ENCODE peak calls at places on chromosome 1, in nine cellular contexts. One of them, this sample, is unnamed.

GRCh38 chr1:157181790-157182189 is 43.6 kb upstream of the ETV3 start:
- DNase-seq in globus pallidus: no peak
- DNase-seq in activated CD8-positive, alpha-beta memory T cell treated with anti-CD3 and anti-CD28 coated beads, Interleukin-2, amount 50 U/mL, for 48 hours: no peak
- DNase-seq in effector CD4-positive, alpha-beta T cell: no peak
- DNase-seq in activated gamma-delta T cell treated with Interleukin-2 at 50 U/mL for 16 hours: no peak
- DNase-seq in hepatic stellate cell: no peak
- DNase-seq in AG08396: no peak
- DNase-seq in NT2/D1: no peak
- DNase-seq in kidney glomerular epithelial cell: no peak
- DNase-seq in this sample: no peak

GRCh38 chr1:92833840-92834239 is 2.0 kb downstream of the RPL5 start:
- DNase-seq in globus pallidus: no peak
- DNase-seq in activated CD8-positive, alpha-beta memory T cell treated with anti-CD3 and anti-CD28 coated beads, Interleukin-2, amount 50 U/mL, for 48 hours: no peak
- DNase-seq in effector CD4-positive, alpha-beta T cell: no peak
- DNase-seq in activated gamma-delta T cell treated with Interleukin-2 at 50 U/mL for 16 hours: no peak
- DNase-seq in hepatic stellate cell: no peak
- DNase-seq in AG08396: no peak
- DNase-seq in NT2/D1: no peak
- DNase-seq in kidney glomerular epithelial cell: no peak
- DNase-seq in this sample: no peak

GRCh38 chr1:20405893-20406604 is 80.0 kb downstream of the CAMK2N1 start:
- DNase-seq in globus pallidus: no peak
- DNase-seq in activated CD8-positive, alpha-beta memory T cell treated with anti-CD3 and anti-CD28 coated beads, Interleukin-2, amount 50 U/mL, for 48 hours: no peak
- DNase-seq in effector CD4-positive, alpha-beta T cell: no peak
- DNase-seq in activated gamma-delta T cell treated with Interleukin-2 at 50 U/mL for 16 hours: no peak
- DNase-seq in hepatic stellate cell: peak; percentile 42
- DNase-seq in AG08396: no peak
- DNase-seq in NT2/D1: no peak
- DNase-seq in kidney glomerular epithelial cell: no peak
- DNase-seq in this sample: peak; percentile 55

GRCh38 chr1:35505911-35506798 is 51.0 kb downstream of the KIAA0319L start:
- DNase-seq in globus pallidus: no peak
- DNase-seq in activated CD8-positive, alpha-beta memory T cell treated with anti-CD3 and anti-CD28 coated beads, Interleukin-2, amount 50 U/mL, for 48 hours: peak; percentile 55
- DNase-seq in effector CD4-positive, alpha-beta T cell: peak; percentile 21
- DNase-seq in activated gamma-delta T cell treated with Interleukin-2 at 50 U/mL for 16 hours: peak; percentile 49
- DNase-seq in hepatic stellate cell: peak; percentile 72
- DNase-seq in AG08396: peak; percentile 27
- DNase-seq in NT2/D1: no peak
- DNase-seq in kidney glomerular epithelial cell: peak; percentile 95
- DNase-seq in this sample: peak; percentile 32

GRCh38 chr1:150281221-150281757 is 1.1 kb upstream of the CIART start:
- DNase-seq in globus pallidus: peak; percentile 85
- DNase-seq in activated CD8-positive, alpha-beta memory T cell treated with anti-CD3 and anti-CD28 coated beads, Interleukin-2, amount 50 U/mL, for 48 hours: peak; percentile 67
- DNase-seq in effector CD4-positive, alpha-beta T cell: peak; percentile 38
- DNase-seq in activated gamma-delta T cell treated with Interleukin-2 at 50 U/mL for 16 hours: peak; percentile 58
- DNase-seq in hepatic stellate cell: no peak
- DNase-seq in AG08396: peak; percentile 34
- DNase-seq in NT2/D1: peak; percentile 69
- DNase-seq in kidney glomerular epithelial cell: peak; percentile 34
- DNase-seq in this sample: peak; percentile 88

GRCh38 chr1:39178541-39179431 is 25.7 kb upstream of the MACF1 start:
- DNase-seq in globus pallidus: no peak
- DNase-seq in activated CD8-positive, alpha-beta memory T cell treated with anti-CD3 and anti-CD28 coated beads, Interleukin-2, amount 50 U/mL, for 48 hours: no peak
- DNase-seq in effector CD4-positive, alpha-beta T cell: no peak
- DNase-seq in activated gamma-delta T cell treated with Interleukin-2 at 50 U/mL for 16 hours: no peak
- DNase-seq in hepatic stellate cell: peak; percentile 46
- DNase-seq in AG08396: peak; percentile 52
- DNase-seq in NT2/D1: no peak
- DNase-seq in kidney glomerular epithelial cell: peak; percentile 97
- DNase-seq in this sample: peak; percentile 65

GRCh38 chr1:36464605-36465393 is 615 bp upstream of the MRPS15 start:
- DNase-seq in globus pallidus: no peak
- DNase-seq in activated CD8-positive, alpha-beta memory T cell treated with anti-CD3 and anti-CD28 coated beads, Interleukin-2, amount 50 U/mL, for 48 hours: no peak
- DNase-seq in effector CD4-positive, alpha-beta T cell: no peak
- DNase-seq in activated gamma-delta T cell treated with Interleukin-2 at 50 U/mL for 16 hours: peak; percentile 10
- DNase-seq in hepatic stellate cell: no peak
- DNase-seq in AG08396: peak; percentile 31
- DNase-seq in NT2/D1: no peak
- DNase-seq in kidney glomerular epithelial cell: no peak
- DNase-seq in this sample: peak; percentile 84

GRCh38 chr1:192878249-192878648 is 69.4 kb downstream of the RGS2 start:
- DNase-seq in globus pallidus: no peak
- DNase-seq in activated CD8-positive, alpha-beta memory T cell treated with anti-CD3 and anti-CD28 coated beads, Interleukin-2, amount 50 U/mL, for 48 hours: no peak
- DNase-seq in effector CD4-positive, alpha-beta T cell: no peak
- DNase-seq in activated gamma-delta T cell treated with Interleukin-2 at 50 U/mL for 16 hours: no peak
- DNase-seq in hepatic stellate cell: no peak
- DNase-seq in AG08396: no peak
- DNase-seq in NT2/D1: no peak
- DNase-seq in kidney glomerular epithelial cell: no peak
- DNase-seq in this sample: no peak

GRCh38 chr1:230081751-230082150 is 14.7 kb downstream of the GALNT2 start:
- DNase-seq in globus pallidus: no peak
- DNase-seq in activated CD8-positive, alpha-beta memory T cell treated with anti-CD3 and anti-CD28 coated beads, Interleukin-2, amount 50 U/mL, for 48 hours: no peak
- DNase-seq in effector CD4-positive, alpha-beta T cell: no peak
- DNase-seq in activated gamma-delta T cell treated with Interleukin-2 at 50 U/mL for 16 hours: no peak
- DNase-seq in hepatic stellate cell: no peak
- DNase-seq in AG08396: no peak
- DNase-seq in NT2/D1: no peak
- DNase-seq in kidney glomerular epithelial cell: no peak
- DNase-seq in this sample: no peak

GRCh38 chr1:2233997-2234761 is 6.1 kb downstream of the SKI start:
- DNase-seq in globus pallidus: peak; percentile 78
- DNase-seq in activated CD8-positive, alpha-beta memory T cell treated with anti-CD3 and anti-CD28 coated beads, Interleukin-2, amount 50 U/mL, for 48 hours: peak; percentile 76
- DNase-seq in effector CD4-positive, alpha-beta T cell: peak; percentile 76
- DNase-seq in activated gamma-delta T cell treated with Interleukin-2 at 50 U/mL for 16 hours: peak; percentile 85
- DNase-seq in hepatic stellate cell: peak; percentile 90
- DNase-seq in AG08396: peak; percentile 91
- DNase-seq in NT2/D1: no peak
- DNase-seq in kidney glomerular epithelial cell: no peak
- DNase-seq in this sample: no peak

GRCh38 chr1:182909578-182909977 is 43.4 kb downstream of the SHCBP1L start:
- DNase-seq in globus pallidus: no peak
- DNase-seq in activated CD8-positive, alpha-beta memory T cell treated with anti-CD3 and anti-CD28 coated beads, Interleukin-2, amount 50 U/mL, for 48 hours: no peak
- DNase-seq in effector CD4-positive, alpha-beta T cell: no peak
- DNase-seq in activated gamma-delta T cell treated with Interleukin-2 at 50 U/mL for 16 hours: no peak
- DNase-seq in hepatic stellate cell: no peak
- DNase-seq in AG08396: no peak
- DNase-seq in NT2/D1: no peak
- DNase-seq in kidney glomerular epithelial cell: no peak
- DNase-seq in this sample: no peak

GRCh38 chr1:116914667-116915066 is 5.0 kb downstream of the PTGFRN start:
- DNase-seq in globus pallidus: no peak
- DNase-seq in activated CD8-positive, alpha-beta memory T cell treated with anti-CD3 and anti-CD28 coated beads, Interleukin-2, amount 50 U/mL, for 48 hours: no peak
- DNase-seq in effector CD4-positive, alpha-beta T cell: no peak
- DNase-seq in activated gamma-delta T cell treated with Interleukin-2 at 50 U/mL for 16 hours: no peak
- DNase-seq in hepatic stellate cell: no peak
- DNase-seq in AG08396: no peak
- DNase-seq in NT2/D1: no peak
- DNase-seq in kidney glomerular epithelial cell: no peak
- DNase-seq in this sample: no peak

GRCh38 chr1:1664941-1665814 is 6.4 kb upstream of the CDK11B start:
- DNase-seq in globus pallidus: no peak
- DNase-seq in activated CD8-positive, alpha-beta memory T cell treated with anti-CD3 and anti-CD28 coated beads, Interleukin-2, amount 50 U/mL, for 48 hours: no peak
- DNase-seq in effector CD4-positive, alpha-beta T cell: no peak
- DNase-seq in activated gamma-delta T cell treated with Interleukin-2 at 50 U/mL for 16 hours: no peak
- DNase-seq in hepatic stellate cell: no peak
- DNase-seq in AG08396: no peak
- DNase-seq in NT2/D1: no peak
- DNase-seq in kidney glomerular epithelial cell: no peak
- DNase-seq in this sample: no peak

GRCh38 chr1:33343539-33343938 is 22.6 kb upstream of the A3GALT2 start:
- DNase-seq in globus pallidus: no peak
- DNase-seq in activated CD8-positive, alpha-beta memory T cell treated with anti-CD3 and anti-CD28 coated beads, Interleukin-2, amount 50 U/mL, for 48 hours: no peak
- DNase-seq in effector CD4-positive, alpha-beta T cell: no peak
- DNase-seq in activated gamma-delta T cell treated with Interleukin-2 at 50 U/mL for 16 hours: no peak
- DNase-seq in hepatic stellate cell: no peak
- DNase-seq in AG08396: no peak
- DNase-seq in NT2/D1: no peak
- DNase-seq in kidney glomerular epithelial cell: no peak
- DNase-seq in this sample: no peak

GRCh38 chr1:44113095-44113609 is 5.5 kb upstream of the KLF17 start:
- DNase-seq in globus pallidus: no peak
- DNase-seq in activated CD8-positive, alpha-beta memory T cell treated with anti-CD3 and anti-CD28 coated beads, Interleukin-2, amount 50 U/mL, for 48 hours: no peak
- DNase-seq in effector CD4-positive, alpha-beta T cell: no peak
- DNase-seq in activated gamma-delta T cell treated with Interleukin-2 at 50 U/mL for 16 hours: no peak
- DNase-seq in hepatic stellate cell: no peak
- DNase-seq in AG08396: no peak
- DNase-seq in NT2/D1: no peak
- DNase-seq in kidney glomerular epithelial cell: no peak
- DNase-seq in this sample: no peak

GRCh38 chr1:1628656-1629429 is 3.1 kb upstream of the MMP23B start:
- DNase-seq in globus pallidus: no peak
- DNase-seq in activated CD8-positive, alpha-beta memory T cell treated with anti-CD3 and anti-CD28 coated beads, Interleukin-2, amount 50 U/mL, for 48 hours: peak; percentile 77
- DNase-seq in effector CD4-positive, alpha-beta T cell: no peak
- DNase-seq in activated gamma-delta T cell treated with Interleukin-2 at 50 U/mL for 16 hours: peak; percentile 39
- DNase-seq in hepatic stellate cell: no peak
- DNase-seq in AG08396: no peak
- DNase-seq in NT2/D1: no peak
- DNase-seq in kidney glomerular epithelial cell: no peak
- DNase-seq in this sample: peak; percentile 56

GRCh38 chr1:89589515-89589914 is 43.4 kb upstream of the LRRC8C start:
- DNase-seq in globus pallidus: no peak
- DNase-seq in activated CD8-positive, alpha-beta memory T cell treated with anti-CD3 and anti-CD28 coated beads, Interleukin-2, amount 50 U/mL, for 48 hours: no peak
- DNase-seq in effector CD4-positive, alpha-beta T cell: no peak
- DNase-seq in activated gamma-delta T cell treated with Interleukin-2 at 50 U/mL for 16 hours: no peak
- DNase-seq in hepatic stellate cell: no peak
- DNase-seq in AG08396: no peak
- DNase-seq in NT2/D1: no peak
- DNase-seq in kidney glomerular epithelial cell: no peak
- DNase-seq in this sample: no peak

GRCh38 chr1:37794372-37795339 is 1.0 kb downstream of the MANEAL start:
- DNase-seq in globus pallidus: no peak
- DNase-seq in activated CD8-positive, alpha-beta memory T cell treated with anti-CD3 and anti-CD28 coated beads, Interleukin-2, amount 50 U/mL, for 48 hours: no peak
- DNase-seq in effector CD4-positive, alpha-beta T cell: no peak
- DNase-seq in activated gamma-delta T cell treated with Interleukin-2 at 50 U/mL for 16 hours: no peak
- DNase-seq in hepatic stellate cell: no peak
- DNase-seq in AG08396: no peak
- DNase-seq in NT2/D1: no peak
- DNase-seq in kidney glomerular epithelial cell: no peak
- DNase-seq in this sample: peak; percentile 3

GRCh38 chr1:1281533-1282321 is 1.5 kb downstream of the SCNN1D start:
- DNase-seq in globus pallidus: no peak
- DNase-seq in activated CD8-positive, alpha-beta memory T cell treated with anti-CD3 and anti-CD28 coated beads, Interleukin-2, amount 50 U/mL, for 48 hours: no peak
- DNase-seq in effector CD4-positive, alpha-beta T cell: no peak
- DNase-seq in activated gamma-delta T cell treated with Interleukin-2 at 50 U/mL for 16 hours: no peak
- DNase-seq in hepatic stellate cell: peak; percentile 88
- DNase-seq in AG08396: peak; percentile 87
- DNase-seq in NT2/D1: no peak
- DNase-seq in kidney glomerular epithelial cell: peak; percentile 32
- DNase-seq in this sample: no peak

GRCh38 chr1:224734261-224734935 is 118.3 kb downstream of the CNIH3 start:
- DNase-seq in globus pallidus: no peak
- DNase-seq in activated CD8-positive, alpha-beta memory T cell treated with anti-CD3 and anti-CD28 coated beads, Interleukin-2, amount 50 U/mL, for 48 hours: no peak
- DNase-seq in effector CD4-positive, alpha-beta T cell: no peak
- DNase-seq in activated gamma-delta T cell treated with Interleukin-2 at 50 U/mL for 16 hours: no peak
- DNase-seq in hepatic stellate cell: no peak
- DNase-seq in AG08396: no peak
- DNase-seq in NT2/D1: peak; percentile 46
- DNase-seq in kidney glomerular epithelial cell: no peak
- DNase-seq in this sample: peak; percentile 62

GRCh38 chr1:147673816-147674215 is 3.5 kb upstream of the ACP6 start:
- DNase-seq in globus pallidus: no peak
- DNase-seq in activated CD8-positive, alpha-beta memory T cell treated with anti-CD3 and anti-CD28 coated beads, Interleukin-2, amount 50 U/mL, for 48 hours: no peak
- DNase-seq in effector CD4-positive, alpha-beta T cell: no peak
- DNase-seq in activated gamma-delta T cell treated with Interleukin-2 at 50 U/mL for 16 hours: no peak
- DNase-seq in hepatic stellate cell: no peak
- DNase-seq in AG08396: no peak
- DNase-seq in NT2/D1: no peak
- DNase-seq in kidney glomerular epithelial cell: no peak
- DNase-seq in this sample: no peak

GRCh38 chr1:197140123-197140522 is 6.3 kb downstream of the ASPM start:
- DNase-seq in globus pallidus: no peak
- DNase-seq in activated CD8-positive, alpha-beta memory T cell treated with anti-CD3 and anti-CD28 coated beads, Interleukin-2, amount 50 U/mL, for 48 hours: no peak
- DNase-seq in effector CD4-positive, alpha-beta T cell: no peak
- DNase-seq in activated gamma-delta T cell treated with Interleukin-2 at 50 U/mL for 16 hours: no peak
- DNase-seq in hepatic stellate cell: no peak
- DNase-seq in AG08396: no peak
- DNase-seq in NT2/D1: no peak
- DNase-seq in kidney glomerular epithelial cell: no peak
- DNase-seq in this sample: no peak

GRCh38 chr1:65762081-65762862 is 30.4 kb upstream of the PDE4B start:
- DNase-seq in globus pallidus: no peak
- DNase-seq in activated CD8-positive, alpha-beta memory T cell treated with anti-CD3 and anti-CD28 coated beads, Interleukin-2, amount 50 U/mL, for 48 hours: no peak
- DNase-seq in effector CD4-positive, alpha-beta T cell: no peak
- DNase-seq in activated gamma-delta T cell treated with Interleukin-2 at 50 U/mL for 16 hours: no peak
- DNase-seq in hepatic stellate cell: no peak
- DNase-seq in AG08396: no peak
- DNase-seq in NT2/D1: no peak
- DNase-seq in kidney glomerular epithelial cell: no peak
- DNase-seq in this sample: peak; percentile 32

GRCh38 chr1:36380003-36380631 is 5.6 kb downstream of the STK40 start:
- DNase-seq in globus pallidus: no peak
- DNase-seq in activated CD8-positive, alpha-beta memory T cell treated with anti-CD3 and anti-CD28 coated beads, Interleukin-2, amount 50 U/mL, for 48 hours: no peak
- DNase-seq in effector CD4-positive, alpha-beta T cell: no peak
- DNase-seq in activated gamma-delta T cell treated with Interleukin-2 at 50 U/mL for 16 hours: no peak
- DNase-seq in hepatic stellate cell: no peak
- DNase-seq in AG08396: no peak
- DNase-seq in NT2/D1: no peak
- DNase-seq in kidney glomerular epithelial cell: no peak
- DNase-seq in this sample: no peak

GRCh38 chr1:169109561-169110134 is 3.2 kb downstream of the ATP1B1 start:
- DNase-seq in globus pallidus: peak; percentile 83
- DNase-seq in activated CD8-positive, alpha-beta memory T cell treated with anti-CD3 and anti-CD28 coated beads, Interleukin-2, amount 50 U/mL, for 48 hours: no peak
- DNase-seq in effector CD4-positive, alpha-beta T cell: no peak
- DNase-seq in activated gamma-delta T cell treated with Interleukin-2 at 50 U/mL for 16 hours: no peak
- DNase-seq in hepatic stellate cell: peak; percentile 75
- DNase-seq in AG08396: peak; percentile 64
- DNase-seq in NT2/D1: no peak
- DNase-seq in kidney glomerular epithelial cell: peak; percentile 87
- DNase-seq in this sample: peak; percentile 87

GRCh38 chr1:168085401-168085872 is 51.3 kb downstream of the GPR161 start:
- DNase-seq in globus pallidus: peak; percentile 52
- DNase-seq in activated CD8-positive, alpha-beta memory T cell treated with anti-CD3 and anti-CD28 coated beads, Interleukin-2, amount 50 U/mL, for 48 hours: no peak
- DNase-seq in effector CD4-positive, alpha-beta T cell: no peak
- DNase-seq in activated gamma-delta T cell treated with Interleukin-2 at 50 U/mL for 16 hours: no peak
- DNase-seq in hepatic stellate cell: no peak
- DNase-seq in AG08396: no peak
- DNase-seq in NT2/D1: no peak
- DNase-seq in kidney glomerular epithelial cell: no peak
- DNase-seq in this sample: no peak

GRCh38 chr1:186722711-186723309 is 42.6 kb upstream of the PTGS2 start:
- DNase-seq in globus pallidus: no peak
- DNase-seq in activated CD8-positive, alpha-beta memory T cell treated with anti-CD3 and anti-CD28 coated beads, Interleukin-2, amount 50 U/mL, for 48 hours: no peak
- DNase-seq in effector CD4-positive, alpha-beta T cell: no peak
- DNase-seq in activated gamma-delta T cell treated with Interleukin-2 at 50 U/mL for 16 hours: no peak
- DNase-seq in hepatic stellate cell: peak; percentile 14
- DNase-seq in AG08396: peak; percentile 17
- DNase-seq in NT2/D1: peak; percentile 69
- DNase-seq in kidney glomerular epithelial cell: peak; percentile 28
- DNase-seq in this sample: peak; percentile 27

GRCh38 chr1:211829343-211830054 is 1.1 kb downstream of the LPGAT1 start:
- DNase-seq in globus pallidus: peak; percentile 73
- DNase-seq in activated CD8-positive, alpha-beta memory T cell treated with anti-CD3 and anti-CD28 coated beads, Interleukin-2, amount 50 U/mL, for 48 hours: no peak
- DNase-seq in effector CD4-positive, alpha-beta T cell: no peak
- DNase-seq in activated gamma-delta T cell treated with Interleukin-2 at 50 U/mL for 16 hours: no peak
- DNase-seq in hepatic stellate cell: peak; percentile 28
- DNase-seq in AG08396: peak; percentile 47
- DNase-seq in NT2/D1: peak; percentile 44
- DNase-seq in kidney glomerular epithelial cell: peak; percentile 41
- DNase-seq in this sample: peak; percentile 77

GRCh38 chr1:43270421-43271095 is 775 bp downstream of the TMEM125 start:
- DNase-seq in globus pallidus: no peak
- DNase-seq in activated CD8-positive, alpha-beta memory T cell treated with anti-CD3 and anti-CD28 coated beads, Interleukin-2, amount 50 U/mL, for 48 hours: peak; percentile 49
- DNase-seq in effector CD4-positive, alpha-beta T cell: no peak
- DNase-seq in activated gamma-delta T cell treated with Interleukin-2 at 50 U/mL for 16 hours: no peak
- DNase-seq in hepatic stellate cell: no peak
- DNase-seq in AG08396: peak; percentile 31
- DNase-seq in NT2/D1: no peak
- DNase-seq in kidney glomerular epithelial cell: no peak
- DNase-seq in this sample: peak; percentile 81

GRCh38 chr1:18943914-18944572 is 12.4 kb downstream of the IFFO2 start:
- DNase-seq in globus pallidus: no peak
- DNase-seq in activated CD8-positive, alpha-beta memory T cell treated with anti-CD3 and anti-CD28 coated beads, Interleukin-2, amount 50 U/mL, for 48 hours: no peak
- DNase-seq in effector CD4-positive, alpha-beta T cell: no peak
- DNase-seq in activated gamma-delta T cell treated with Interleukin-2 at 50 U/mL for 16 hours: no peak
- DNase-seq in hepatic stellate cell: no peak
- DNase-seq in AG08396: no peak
- DNase-seq in NT2/D1: no peak
- DNase-seq in kidney glomerular epithelial cell: no peak
- DNase-seq in this sample: no peak

GRCh38 chr1:100358210-100358609 is 5.9 kb downstream of the CDC14A start:
- DNase-seq in globus pallidus: no peak
- DNase-seq in activated CD8-positive, alpha-beta memory T cell treated with anti-CD3 and anti-CD28 coated beads, Interleukin-2, amount 50 U/mL, for 48 hours: no peak
- DNase-seq in effector CD4-positive, alpha-beta T cell: no peak
- DNase-seq in activated gamma-delta T cell treated with Interleukin-2 at 50 U/mL for 16 hours: no peak
- DNase-seq in hepatic stellate cell: peak; percentile 10
- DNase-seq in AG08396: no peak
- DNase-seq in NT2/D1: no peak
- DNase-seq in kidney glomerular epithelial cell: no peak
- DNase-seq in this sample: no peak